ENCODE peak calls at places on chromosomes 12 and 14, in seven cellular contexts. One of them, this sample, is unnamed.

GRCh38 chr12:22588817-22589216 is 36.2 kb upstream of the ETNK1 start:
- DNase-seq in naive thymus-derived CD4-positive, alpha-beta T cell: no peak
- DNase-seq in adipocyte: no peak
- DNase-seq in left ventricle myocardium inferior: no peak
- DNase-seq in fibroblast of lung: no peak
- DNase-seq in mucosa of descending colon: no peak
- DNase-seq in upper lobe of right lung: no peak
- DNase-seq in this sample: no peak

GRCh38 chr12:11758838-11759509 is 109.5 kb downstream of the ETV6 start:
- DNase-seq in naive thymus-derived CD4-positive, alpha-beta T cell: no peak
- DNase-seq in adipocyte: no peak
- DNase-seq in left ventricle myocardium inferior: no peak
- DNase-seq in fibroblast of lung: peak; percentile 33
- DNase-seq in mucosa of descending colon: no peak
- DNase-seq in upper lobe of right lung: no peak
- DNase-seq in this sample: no peak

GRCh38 chr12:42759622-42760273 is 170.2 kb upstream of the PRICKLE1 start:
- DNase-seq in naive thymus-derived CD4-positive, alpha-beta T cell: no peak
- DNase-seq in adipocyte: peak; percentile 94
- DNase-seq in left ventricle myocardium inferior: peak; percentile 71
- DNase-seq in fibroblast of lung: peak; percentile 75
- DNase-seq in mucosa of descending colon: no peak
- DNase-seq in upper lobe of right lung: peak; percentile 64
- DNase-seq in this sample: no peak

GRCh38 chr12:50677858-50678257 is 86.0 kb upstream of the ATF1 start:
- DNase-seq in naive thymus-derived CD4-positive, alpha-beta T cell: no peak
- DNase-seq in adipocyte: peak; percentile 54
- DNase-seq in left ventricle myocardium inferior: no peak
- DNase-seq in fibroblast of lung: peak; percentile 36
- DNase-seq in mucosa of descending colon: no peak
- DNase-seq in upper lobe of right lung: no peak
- DNase-seq in this sample: no peak

GRCh38 chr12:61821381-61821780 is 438.8 kb upstream of the USP15 start:
- DNase-seq in naive thymus-derived CD4-positive, alpha-beta T cell: no peak
- DNase-seq in adipocyte: no peak
- DNase-seq in left ventricle myocardium inferior: no peak
- DNase-seq in fibroblast of lung: peak; percentile 0
- DNase-seq in mucosa of descending colon: no peak
- DNase-seq in upper lobe of right lung: no peak
- DNase-seq in this sample: no peak

GRCh38 chr12:49108958-49109404 is 1.7 kb downstream of the LMBR1L start:
- DNase-seq in naive thymus-derived CD4-positive, alpha-beta T cell: no peak
- DNase-seq in adipocyte: peak; percentile 56
- DNase-seq in left ventricle myocardium inferior: peak; percentile 50
- DNase-seq in fibroblast of lung: peak; percentile 34
- DNase-seq in mucosa of descending colon: peak; percentile 66
- DNase-seq in upper lobe of right lung: peak; percentile 73
- DNase-seq in this sample: no peak

GRCh38 chr14:51248041-51248987 is 8.3 kb downstream of the TMX1 start:
- DNase-seq in naive thymus-derived CD4-positive, alpha-beta T cell: no peak
- DNase-seq in adipocyte: no peak
- DNase-seq in left ventricle myocardium inferior: no peak
- DNase-seq in fibroblast of lung: no peak
- DNase-seq in mucosa of descending colon: no peak
- DNase-seq in upper lobe of right lung: no peak
- DNase-seq in this sample: no peak

GRCh38 chr12:89721291-89721987 is 12.8 kb upstream of the ATP2B1 start:
- DNase-seq in naive thymus-derived CD4-positive, alpha-beta T cell: no peak
- DNase-seq in adipocyte: no peak
- DNase-seq in left ventricle myocardium inferior: no peak
- DNase-seq in fibroblast of lung: no peak
- DNase-seq in mucosa of descending colon: no peak
- DNase-seq in upper lobe of right lung: no peak
- DNase-seq in this sample: no peak

GRCh38 chr14:52911904-52912303 is 38.9 kb downstream of the FERMT2 start:
- DNase-seq in naive thymus-derived CD4-positive, alpha-beta T cell: no peak
- DNase-seq in adipocyte: no peak
- DNase-seq in left ventricle myocardium inferior: no peak
- DNase-seq in fibroblast of lung: no peak
- DNase-seq in mucosa of descending colon: no peak
- DNase-seq in upper lobe of right lung: no peak
- DNase-seq in this sample: no peak

GRCh38 chr12:12807970-12808702 is 5.0 kb upstream of the DDX47 start:
- DNase-seq in naive thymus-derived CD4-positive, alpha-beta T cell: peak; percentile 86
- DNase-seq in adipocyte: peak; percentile 42
- DNase-seq in left ventricle myocardium inferior: peak; percentile 44
- DNase-seq in fibroblast of lung: peak; percentile 38
- DNase-seq in mucosa of descending colon: no peak
- DNase-seq in upper lobe of right lung: no peak
- DNase-seq in this sample: peak; percentile 91

GRCh38 chr12:19196959-19197630 is 67.6 kb downstream of the PLEKHA5 start:
- DNase-seq in naive thymus-derived CD4-positive, alpha-beta T cell: no peak
- DNase-seq in adipocyte: no peak
- DNase-seq in left ventricle myocardium inferior: no peak
- DNase-seq in fibroblast of lung: peak; percentile 38
- DNase-seq in mucosa of descending colon: no peak
- DNase-seq in upper lobe of right lung: no peak
- DNase-seq in this sample: no peak

GRCh38 chr14:81594012-81594411 is 60.4 kb upstream of the SEL1L start:
- DNase-seq in naive thymus-derived CD4-positive, alpha-beta T cell: no peak
- DNase-seq in adipocyte: no peak
- DNase-seq in left ventricle myocardium inferior: peak; percentile 25
- DNase-seq in fibroblast of lung: no peak
- DNase-seq in mucosa of descending colon: no peak
- DNase-seq in upper lobe of right lung: no peak
- DNase-seq in this sample: no peak

GRCh38 chr14:32417956-32418552 is 89.0 kb downstream of the AKAP6 start:
- DNase-seq in naive thymus-derived CD4-positive, alpha-beta T cell: no peak
- DNase-seq in adipocyte: peak; percentile 57
- DNase-seq in left ventricle myocardium inferior: peak; percentile 31
- DNase-seq in fibroblast of lung: peak; percentile 64
- DNase-seq in mucosa of descending colon: no peak
- DNase-seq in upper lobe of right lung: no peak
- DNase-seq in this sample: no peak

GRCh38 chr14:100294213-100294962 is 11.9 kb downstream of the SLC25A29 start:
- DNase-seq in naive thymus-derived CD4-positive, alpha-beta T cell: no peak
- DNase-seq in adipocyte: no peak
- DNase-seq in left ventricle myocardium inferior: peak; percentile 63
- DNase-seq in fibroblast of lung: no peak
- DNase-seq in mucosa of descending colon: no peak
- DNase-seq in upper lobe of right lung: peak; percentile 47
- DNase-seq in this sample: no peak

GRCh38 chr14:100076133-100076532 is 10.9 kb downstream of the EVL start:
- DNase-seq in naive thymus-derived CD4-positive, alpha-beta T cell: peak; percentile 47
- DNase-seq in adipocyte: peak; percentile 9
- DNase-seq in left ventricle myocardium inferior: no peak
- DNase-seq in fibroblast of lung: peak; percentile 14
- DNase-seq in mucosa of descending colon: no peak
- DNase-seq in upper lobe of right lung: peak; percentile 74
- DNase-seq in this sample: no peak

GRCh38 chr12:26334621-26335124 is 139.3 kb downstream of the SSPN start:
- DNase-seq in naive thymus-derived CD4-positive, alpha-beta T cell: no peak
- DNase-seq in adipocyte: no peak
- DNase-seq in left ventricle myocardium inferior: no peak
- DNase-seq in fibroblast of lung: no peak
- DNase-seq in mucosa of descending colon: no peak
- DNase-seq in upper lobe of right lung: no peak
- DNase-seq in this sample: no peak

GRCh38 chr14:88325883-88326282 is 2.8 kb upstream of the KCNK10 start:
- DNase-seq in naive thymus-derived CD4-positive, alpha-beta T cell: no peak
- DNase-seq in adipocyte: no peak
- DNase-seq in left ventricle myocardium inferior: no peak
- DNase-seq in fibroblast of lung: no peak
- DNase-seq in mucosa of descending colon: no peak
- DNase-seq in upper lobe of right lung: no peak
- DNase-seq in this sample: no peak

GRCh38 chr14:88321692-88322504 is 1.2 kb downstream of the KCNK10 start:
- DNase-seq in naive thymus-derived CD4-positive, alpha-beta T cell: no peak
- DNase-seq in adipocyte: no peak
- DNase-seq in left ventricle myocardium inferior: no peak
- DNase-seq in fibroblast of lung: no peak
- DNase-seq in mucosa of descending colon: no peak
- DNase-seq in upper lobe of right lung: no peak
- DNase-seq in this sample: no peak

GRCh38 chr14:88323520-88324199 is 591 bp upstream of the KCNK10 start:
- DNase-seq in naive thymus-derived CD4-positive, alpha-beta T cell: no peak
- DNase-seq in adipocyte: peak; percentile 42
- DNase-seq in left ventricle myocardium inferior: no peak
- DNase-seq in fibroblast of lung: no peak
- DNase-seq in mucosa of descending colon: peak; percentile 29
- DNase-seq in upper lobe of right lung: no peak
- DNase-seq in this sample: no peak

GRCh38 chr14:88323086-88323519 is at the start of gene KCNK10:
- DNase-seq in naive thymus-derived CD4-positive, alpha-beta T cell: no peak
- DNase-seq in adipocyte: no peak
- DNase-seq in left ventricle myocardium inferior: no peak
- DNase-seq in fibroblast of lung: peak; percentile 6
- DNase-seq in mucosa of descending colon: no peak
- DNase-seq in upper lobe of right lung: no peak
- DNase-seq in this sample: no peak

DNA sequence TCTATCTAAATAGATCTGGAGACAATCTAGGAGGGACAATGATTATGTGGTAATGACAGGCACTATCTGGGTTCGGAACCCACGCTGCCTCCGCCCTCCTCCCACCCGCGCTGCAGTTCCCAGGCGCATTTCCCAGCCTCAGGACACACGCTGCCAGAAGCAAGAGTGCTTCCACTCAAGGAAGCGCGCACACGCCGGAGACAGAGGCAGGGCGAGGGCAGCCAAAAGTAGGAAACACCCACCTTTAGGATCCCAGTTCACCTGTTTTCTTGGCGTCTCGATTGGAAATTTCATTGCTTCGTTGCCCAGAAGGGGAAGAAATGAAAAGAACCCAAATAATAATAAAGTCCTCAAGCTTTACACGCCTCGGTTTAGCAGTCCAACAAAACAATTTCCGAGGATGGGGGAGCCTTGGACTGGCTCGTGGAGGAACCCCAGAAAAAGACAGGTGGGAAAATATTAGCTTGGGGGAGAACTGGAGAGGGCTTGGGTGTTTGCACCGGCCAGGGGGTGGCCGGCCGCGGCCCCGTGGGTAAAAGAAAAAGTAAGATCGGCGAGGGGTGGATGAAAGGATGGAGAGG is 474 bp downstream of the KCNK10 start:
- DNase-seq in naive thymus-derived CD4-positive, alpha-beta T cell: no peak
- DNase-seq in adipocyte: no peak
- DNase-seq in left ventricle myocardium inferior: no peak
- DNase-seq in fibroblast of lung: no peak
- DNase-seq in mucosa of descending colon: no peak
- DNase-seq in upper lobe of right lung: no peak
- DNase-seq in this sample: no peak
- H3K4me3 ChIP-seq in naive thymus-derived CD4-positive, alpha-beta T cell: no peak overlapping the region
- H3K4me3 ChIP-seq in adipocyte: peak overlapping the region; percentile 27
- H3K4me3 ChIP-seq in left ventricle myocardium inferior: peak overlapping the region; percentile 57
- H3K4me3 ChIP-seq in fibroblast of lung: peak overlapping the region; percentile 17
- H3K4me3 ChIP-seq in mucosa of descending colon: no peak overlapping the region
- H3K4me3 ChIP-seq in upper lobe of right lung: no peak overlapping the region
- H3K4me3 ChIP-seq in this sample: no peak overlapping the region

GRCh38 chr14:54470701-54471100 is 18.1 kb downstream of the GMFB start:
- DNase-seq in naive thymus-derived CD4-positive, alpha-beta T cell: no peak
- DNase-seq in adipocyte: no peak
- DNase-seq in left ventricle myocardium inferior: no peak
- DNase-seq in fibroblast of lung: no peak
- DNase-seq in mucosa of descending colon: no peak
- DNase-seq in upper lobe of right lung: no peak
- DNase-seq in this sample: no peak
- H3K36me3 ChIP-seq in naive thymus-derived CD4-positive, alpha-beta T cell: no peaks in the 10 kb centered on the region
- H3K36me3 ChIP-seq in adipocyte: peaks cover 4% of the 10 kb centered on the region
- H3K36me3 ChIP-seq in left ventricle myocardium inferior: peaks cover 34% of the 10 kb centered on the region
- H3K36me3 ChIP-seq in fibroblast of lung: peaks cover 1% of the 10 kb centered on the region
- H3K36me3 ChIP-seq in mucosa of descending colon: no peaks in the 10 kb centered on the region
- H3K36me3 ChIP-seq in upper lobe of right lung: peaks cover 14% of the 10 kb centered on the region
- H3K36me3 ChIP-seq in this sample: peaks cover 7% of the 10 kb centered on the region

DNA sequence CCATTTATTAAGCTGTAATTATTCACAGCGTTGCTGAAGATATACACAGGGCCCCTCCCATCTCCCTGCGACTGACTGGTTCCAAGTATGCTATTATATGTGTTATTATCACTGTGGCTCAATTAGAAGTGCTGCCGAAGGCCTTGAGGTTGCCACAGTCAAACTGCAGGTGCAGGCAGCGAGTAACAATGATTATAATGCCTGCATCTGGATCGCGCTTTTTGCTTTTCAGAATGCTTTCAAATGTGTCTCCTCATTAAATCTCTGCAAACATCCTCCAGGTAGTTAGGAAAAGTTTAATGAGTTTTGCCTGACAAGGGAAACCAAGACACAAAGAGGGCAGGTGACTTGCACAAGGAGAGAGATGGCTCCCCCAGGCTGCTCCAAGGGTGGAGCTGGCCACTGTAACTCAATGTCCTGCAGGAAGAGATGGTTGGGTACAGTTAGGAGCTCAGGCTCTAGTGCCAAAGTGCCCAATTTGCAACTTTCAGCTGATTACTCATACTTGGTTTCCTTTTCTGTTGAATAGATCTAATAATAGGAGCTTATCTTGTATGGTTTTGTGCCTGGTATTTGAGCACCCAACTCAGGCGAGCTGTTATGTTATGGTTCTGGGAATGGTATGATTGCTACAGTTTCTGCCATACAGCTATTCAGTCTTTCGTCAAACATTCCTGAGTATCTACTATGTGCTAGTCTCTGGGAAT is 1.7 kb upstream of the SYNE3 start:
- DNase-seq in naive thymus-derived CD4-positive, alpha-beta T cell: no peak
- DNase-seq in adipocyte: peak; percentile 47
- DNase-seq in left ventricle myocardium inferior: no peak
- DNase-seq in fibroblast of lung: no peak
- DNase-seq in mucosa of descending colon: peak; percentile 27
- DNase-seq in upper lobe of right lung: no peak
- DNase-seq in this sample: no peak
- H3K4me1 ChIP-seq in naive thymus-derived CD4-positive, alpha-beta T cell: peaks cover 79% of the 10 kb centered on the region
- H3K4me1 ChIP-seq in adipocyte: peaks cover 71% of the 10 kb centered on the region
- H3K4me1 ChIP-seq in left ventricle myocardium inferior: peaks cover 88% of the 10 kb centered on the region
- H3K4me1 ChIP-seq in fibroblast of lung: peaks cover 23% of the 10 kb centered on the region
- H3K4me1 ChIP-seq in mucosa of descending colon: peaks cover 39% of the 10 kb centered on the region
- H3K4me1 ChIP-seq in upper lobe of right lung: peaks cover 74% of the 10 kb centered on the region
- H3K4me1 ChIP-seq in this sample: peaks cover 95% of the 10 kb centered on the region

DNA sequence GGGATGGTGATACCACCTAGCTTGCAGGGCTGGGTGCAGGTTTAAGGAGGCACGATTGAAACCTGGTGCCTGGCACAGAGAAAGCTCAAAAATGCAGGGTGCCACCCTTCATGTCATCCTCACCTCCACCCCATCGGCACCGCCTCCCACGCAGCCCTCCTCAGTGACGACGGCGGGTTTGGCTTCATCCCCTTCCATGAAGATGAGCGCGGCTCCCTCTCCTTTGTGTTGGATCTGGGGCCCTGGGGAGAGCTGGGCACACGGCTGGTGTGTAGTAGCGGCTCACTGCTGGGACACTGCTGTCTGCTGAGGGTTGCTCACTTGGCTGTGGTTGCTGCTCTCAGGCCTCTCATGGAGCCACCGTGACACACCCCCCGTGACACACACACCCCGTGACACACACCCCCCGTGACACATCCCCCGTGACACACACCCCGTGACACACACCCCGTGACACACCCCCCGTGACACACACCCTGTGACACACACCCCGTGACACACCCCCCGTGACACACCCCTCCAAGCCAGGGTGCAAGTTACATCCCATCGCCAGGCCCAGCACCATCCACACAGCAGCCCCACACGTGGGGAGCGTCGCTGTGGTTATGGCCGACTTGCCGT is 42.9 kb upstream of the FZD10 start:
- DNase-seq in naive thymus-derived CD4-positive, alpha-beta T cell: no peak
- DNase-seq in adipocyte: no peak
- DNase-seq in left ventricle myocardium inferior: no peak
- DNase-seq in fibroblast of lung: no peak
- DNase-seq in mucosa of descending colon: no peak
- DNase-seq in upper lobe of right lung: no peak
- DNase-seq in this sample: no peak
- H3K4me3 ChIP-seq in naive thymus-derived CD4-positive, alpha-beta T cell: no peak overlapping the region
- H3K4me3 ChIP-seq in adipocyte: no peak overlapping the region
- H3K4me3 ChIP-seq in left ventricle myocardium inferior: no peak overlapping the region
- H3K4me3 ChIP-seq in fibroblast of lung: no peak overlapping the region
- H3K4me3 ChIP-seq in mucosa of descending colon: no peak overlapping the region
- H3K4me3 ChIP-seq in upper lobe of right lung: no peak overlapping the region
- H3K4me3 ChIP-seq in this sample: no peak overlapping the region

This sample was measured in CD4-positive, CD25-positive, alpha-beta regulatory T cell.